ENCODE peak calls at places on chromosomes 7 and 10, in seven cellular contexts. J, W, H, M, L, G and Z are unnamed samples.

GRCh38 chr7:16411391-16411790 is 9.9 kb downstream of the CRPPA start:
- DNase-seq in J (no peak), W (no peak), H (no peak), M (no peak), L (no peak), G (no peak), Z (no peak)

GRCh38 chr7:2012981-2013380 is 219.8 kb downstream of the MAD1L1 start:
- DNase-seq in J (no peak), W (no peak), H (no peak), M (no peak), L (peak; percentile 98), G (no peak), Z (no peak)

GRCh38 chr7:95871078-95871848 is 98.9 kb downstream of the DYNC1I1 start:
- DNase-seq in J (peak; percentile 49), W (peak; percentile 29), H (peak; percentile 43), M (no peak), L (peak; percentile 67), G (no peak), Z (peak; percentile 42)

GRCh38 chr10:123858039-123858740 is 33.4 kb downstream of the CPXM2 start:
- DNase-seq in J (no peak), W (no peak), H (no peak), M (no peak), L (peak; percentile 40), G (no peak), Z (no peak)

GRCh38 chr7:517848-518629 is 1.6 kb downstream of the PDGFA start:
- DNase-seq in J (peak; percentile 37), W (no peak), H (no peak), M (no peak), L (no peak), G (no peak), Z (no peak)

GRCh38 chr10:125056161-125057132 is 103.9 kb downstream of the CTBP2 start:
- DNase-seq in J (peak; percentile 8), W (no peak), H (no peak), M (no peak), L (no peak), G (no peak), Z (no peak)

GRCh38 chr7:70060298-70061068 is 462.2 kb downstream of the AUTS2 start:
- DNase-seq in J (no peak), W (no peak), H (no peak), M (no peak), L (no peak), G (no peak), Z (no peak)

GRCh38 chr7:55158983-55159382 is 140.2 kb downstream of the EGFR start:
- DNase-seq in J (no peak), W (no peak), H (no peak), M (no peak), L (no peak), G (no peak), Z (no peak)

GRCh38 chr10:125982256-125982948 is 86.0 kb downstream of the FANK1 start:
- DNase-seq in J (no peak), W (peak; percentile 64), H (peak; percentile 41), M (peak; percentile 23), L (peak; percentile 78), G (peak; percentile 35), Z (peak; percentile 32)

GRCh38 chr10:119947325-119947724 is 54.8 kb downstream of the SEC23IP start:
- DNase-seq in J (no peak), W (no peak), H (no peak), M (no peak), L (peak; percentile 31), G (no peak), Z (no peak)

GRCh38 chr7:33776791-33777190 is 128.5 kb upstream of the BMPER start:
- DNase-seq in J (no peak), W (no peak), H (no peak), M (no peak), L (no peak), G (no peak), Z (no peak)

GRCh38 chr7:50265968-50266694 is 38.4 kb upstream of the IKZF1 start:
- DNase-seq in J (no peak), W (no peak), H (no peak), M (no peak), L (no peak), G (no peak), Z (no peak)

GRCh38 chr10:102613761-102614160 is 30.5 kb upstream of the TRIM8 start:
- DNase-seq in J (no peak), W (no peak), H (no peak), M (no peak), L (no peak), G (no peak), Z (no peak)

GRCh38 chr7:27182285-27182827 is 2.7 kb downstream of the HOXA11 start:
- DNase-seq in J (no peak), W (no peak), H (no peak), M (no peak), L (no peak), G (no peak), Z (no peak)
- H3K4me3 ChIP-seq in J (no peak overlapping the region), W (no peak overlapping the region), H (no peak overlapping the region), M (no peak overlapping the region), L (no peak overlapping the region), G (no peak overlapping the region), Z (no peak overlapping the region)

GRCh38 chr10:78772986-78773530 is 295.7 kb upstream of the ZMIZ1 start:
- DNase-seq in J (no peak), W (no peak), H (no peak), M (no peak), L (no peak), G (no peak), Z (no peak)

GRCh38 chr10:78775891-78776290 is 292.9 kb upstream of the ZMIZ1 start:
- DNase-seq in J (no peak), W (no peak), H (no peak), M (no peak), L (no peak), G (no peak), Z (no peak)

GRCh38 chr10:78774999-78775711 is 293.6 kb upstream of the ZMIZ1 start:
- DNase-seq in J (no peak), W (no peak), H (peak; percentile 85), M (no peak), L (no peak), G (no peak), Z (no peak)

GRCh38 chr10:78772486-78772885 is 296.3 kb upstream of the ZMIZ1 start:
- DNase-seq in J (no peak), W (no peak), H (no peak), M (no peak), L (no peak), G (no peak), Z (no peak)

GRCh38 chr10:78774614-78774998 is 294.2 kb upstream of the ZMIZ1 start:
- DNase-seq in J (no peak), W (no peak), H (peak; percentile 28), M (no peak), L (no peak), G (no peak), Z (no peak)
- H3K4me1 ChIP-seq in J (no peaks in the 10 kb centered on the region), W (no peaks in the 10 kb centered on the region), H (peaks cover 36% of the 10 kb centered on the region), M (peaks cover 5% of the 10 kb centered on the region), L (peaks cover 14% of the 10 kb centered on the region), G (no peaks in the 10 kb centered on the region), Z (peaks cover 7% of the 10 kb centered on the region)

GRCh38 chr7:106032295-106032694 is 69.2 kb downstream of the CDHR3 start:
- DNase-seq in J (no peak), W (no peak), H (no peak), M (no peak), L (no peak), G (no peak), Z (no peak)

GRCh38 chr7:106029448-106029847 is 66.4 kb downstream of the CDHR3 start:
- DNase-seq in J (no peak), W (no peak), H (no peak), M (no peak), L (no peak), G (no peak), Z (no peak)

GRCh38 chr7:106033735-106034134 is 70.7 kb downstream of the CDHR3 start:
- DNase-seq in J (no peak), W (no peak), H (no peak), M (no peak), L (no peak), G (no peak), Z (no peak)

GRCh38 chr7:106029941-106030340 is 66.9 kb downstream of the CDHR3 start:
- DNase-seq in J (no peak), W (no peak), H (no peak), M (no peak), L (no peak), G (no peak), Z (no peak)

DNA sequence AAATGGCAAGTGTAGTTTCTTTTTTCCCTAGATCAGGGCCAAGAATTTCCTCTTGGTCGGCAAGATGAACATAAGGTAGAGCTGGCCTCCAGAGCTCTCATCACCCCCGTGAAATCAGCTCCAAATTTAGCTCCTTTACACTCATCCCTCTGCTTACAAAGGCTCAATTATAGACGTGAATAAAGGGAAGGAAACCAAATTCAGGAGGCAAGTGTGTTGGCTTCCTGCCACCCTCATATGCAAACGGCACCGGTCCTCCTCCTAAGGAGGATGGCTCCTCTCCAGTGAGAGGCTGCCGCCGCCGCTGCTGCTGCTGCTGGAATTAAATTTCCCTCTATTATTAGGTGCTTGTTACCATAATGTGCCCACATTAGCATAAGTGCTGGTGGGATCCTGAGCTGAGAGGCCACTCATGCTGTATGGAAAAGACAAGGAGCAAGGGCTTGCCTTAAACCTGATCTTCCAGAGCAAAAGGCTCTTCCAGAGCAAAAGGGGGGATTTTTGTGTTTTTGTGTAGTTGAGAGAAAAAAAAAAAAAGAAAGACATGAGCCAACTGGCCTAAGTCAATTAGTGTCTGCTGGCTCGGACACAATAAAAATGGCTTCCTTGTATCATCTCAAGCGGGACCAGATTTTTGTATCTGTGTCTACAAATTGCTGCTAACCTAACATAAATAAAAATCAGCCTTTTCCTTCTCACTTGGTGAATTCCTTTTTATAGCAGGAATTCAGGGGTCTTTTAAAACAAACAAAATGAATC is 68.4 kb downstream of the CDHR3 start:
- DNase-seq in J (no peak), W (no peak), H (no peak), M (no peak), L (no peak), G (no peak), Z (peak; percentile 38)
- TF ChIP-seq YY1 in J (no peak), W (no peak), H (no peak), M (no peak), L (no peak), G (no peak), Z (no peak)

DNA sequence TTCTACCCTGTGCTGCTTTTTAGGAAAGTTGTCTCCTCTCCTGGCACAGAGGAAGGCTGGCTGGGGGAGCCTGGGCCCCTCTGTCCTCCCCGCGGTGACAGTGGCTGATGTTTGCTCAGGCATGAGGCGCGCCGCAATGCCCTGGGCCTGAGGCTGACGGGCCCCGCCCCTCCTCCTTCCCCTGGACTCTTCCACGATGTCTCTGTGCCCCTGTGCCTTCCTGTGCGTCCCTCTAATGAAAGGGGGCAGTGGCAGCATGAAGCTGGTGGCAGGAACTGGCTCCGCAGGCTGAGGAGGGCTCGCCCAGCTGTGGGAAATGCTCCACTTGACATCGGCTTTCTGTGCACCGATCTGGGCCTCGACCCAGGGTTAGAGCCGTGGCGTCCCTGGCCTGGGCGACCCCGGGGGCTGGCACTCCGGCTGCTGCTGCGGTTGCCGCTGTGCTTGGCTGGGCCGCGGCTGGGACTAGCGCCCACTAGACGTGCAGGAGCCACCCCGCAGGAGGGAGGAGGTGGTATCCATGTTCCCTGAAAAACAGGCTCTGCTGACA is 67.9 kb downstream of the ZNF680 start:
- DNase-seq in J (no peak), W (no peak), H (no peak), M (no peak), L (peak; percentile 73), G (no peak), Z (no peak)
- H3K4me3 ChIP-seq in J (no peak overlapping the region), W (no peak overlapping the region), H (no peak overlapping the region), M (no peak overlapping the region), L (no peak overlapping the region), G (no peak overlapping the region), Z (no peak overlapping the region)